ENCODE peak calls at places on chromosomes 4 and X, in eight cellular contexts. W is endothelial cell of umbilical vein, N is prostate gland, M is spleen, Y is vagina, G is H1, T is transverse colon, K is GM23338. F is an unnamed sample.

GRCh38 chrX:115561605-115562491 is 874 bp downstream of the PLS3 start:
- DNase-seq in W (peak; percentile 52), N (peak; percentile 10), M (no peak), Y (peak; percentile 85), G (peak; percentile 52), T (peak; percentile 21), K (peak; percentile 41), F (no peak)

GRCh38 chr4:75821966-75822365 is 80.3 kb downstream of the PPEF2 start:
- DNase-seq in W (no peak), N (peak; percentile 74), M (no peak), Y (no peak), G (no peak), T (no peak), K (no peak), F (no peak)

GRCh38 chr4:76950052-76950845 is 697 bp downstream of the SEPTIN11 start:
- DNase-seq in W (peak; percentile 45), N (peak; percentile 20), M (peak; percentile 88), Y (no peak), G (peak; percentile 68), T (peak; percentile 85), K (peak; percentile 35), F (no peak)

GRCh38 chrX:105451426-105451825 is 230.9 kb upstream of the TEX13A start:
- DNase-seq in W (no peak), N (no peak), M (no peak), Y (no peak), G (no peak), T (no peak), K (no peak), F (no peak)

GRCh38 chr4:1571986-1572385 is 112.1 kb downstream of the FAM53A start:
- DNase-seq in W (no peak), N (no peak), M (peak; percentile 66), Y (no peak), G (no peak), T (no peak), K (peak; percentile 65), F (no peak)

GRCh38 chr4:173177232-173177631 is 8.6 kb downstream of the GALNT7 start:
- DNase-seq in W (no peak), N (no peak), M (no peak), Y (no peak), G (no peak), T (no peak), K (no peak), F (no peak)

GRCh38 chr4:184755278-184755677 is 21.4 kb upstream of the CENPU start:
- DNase-seq in W (no peak), N (no peak), M (no peak), Y (no peak), G (no peak), T (no peak), K (no peak), F (no peak)

GRCh38 chrX:24149346-24150050 is at the start of gene ZFX:
- DNase-seq in W (peak; percentile 23), N (peak; percentile 9), M (peak; percentile 96), Y (no peak), G (peak; percentile 56), T (peak; percentile 82), K (no peak), F (no peak)

GRCh38 chr4:99202536-99202935 is 16.5 kb downstream of the ADH6 start:
- DNase-seq in W (no peak), N (no peak), M (no peak), Y (no peak), G (no peak), T (no peak), K (no peak), F (no peak)

GRCh38 chrX:18895157-18895952 is 88.6 kb downstream of the PHKA2 start:
- DNase-seq in W (no peak), N (peak; percentile 58), M (peak; percentile 62), Y (no peak), G (no peak), T (no peak), K (no peak), F (no peak)

GRCh38 chrX:103629295-103630170 is 758 bp downstream of the TCEAL1 start:
- DNase-seq in W (peak; percentile 78), N (peak; percentile 57), M (peak; percentile 83), Y (no peak), G (peak; percentile 67), T (peak; percentile 60), K (peak; percentile 79), F (peak; percentile 58)

GRCh38 chr4:41887821-41888699 is 47.2 kb upstream of the TMEM33 start:
- DNase-seq in W (peak; percentile 55), N (no peak), M (no peak), Y (no peak), G (no peak), T (peak; percentile 21), K (peak; percentile 65), F (no peak)

GRCh38 chrX:12975999-12976558 is 1.2 kb downstream of the TMSB4X start:
- DNase-seq in W (no peak), N (no peak), M (peak; percentile 89), Y (no peak), G (no peak), T (no peak), K (peak; percentile 44), F (no peak)

GRCh38 chr4:157220026-157220881 is at the start of gene GRIA2:
- DNase-seq in W (peak; percentile 69), N (no peak), M (peak; percentile 69), Y (no peak), G (peak; percentile 86), T (no peak), K (peak; percentile 78), F (no peak)

GRCh38 chr4:7863911-7864681 is 75.6 kb downstream of the AFAP1 start:
- DNase-seq in W (no peak), N (no peak), M (no peak), Y (no peak), G (no peak), T (no peak), K (no peak), F (no peak)

GRCh38 chr4:13642576-13642975 is 15.1 kb upstream of the BOD1L1 start:
- DNase-seq in W (no peak), N (no peak), M (no peak), Y (no peak), G (no peak), T (no peak), K (no peak), F (no peak)

GRCh38 chr4:187125062-187125461 is 401.4 kb upstream of the FAT1 start:
- DNase-seq in W (no peak), N (no peak), M (no peak), Y (no peak), G (no peak), T (no peak), K (no peak), F (no peak)

GRCh38 chrX:123487674-123488073 is 245.2 kb downstream of the THOC2 start:
- DNase-seq in W (no peak), N (no peak), M (no peak), Y (no peak), G (no peak), T (no peak), K (no peak), F (no peak)

GRCh38 chrX:152640039-152640818 is 2.5 kb downstream of the GABRQ start:
- DNase-seq in W (no peak), N (no peak), M (no peak), Y (peak; percentile 86), G (no peak), T (no peak), K (peak; percentile 10), F (no peak)

DNA sequence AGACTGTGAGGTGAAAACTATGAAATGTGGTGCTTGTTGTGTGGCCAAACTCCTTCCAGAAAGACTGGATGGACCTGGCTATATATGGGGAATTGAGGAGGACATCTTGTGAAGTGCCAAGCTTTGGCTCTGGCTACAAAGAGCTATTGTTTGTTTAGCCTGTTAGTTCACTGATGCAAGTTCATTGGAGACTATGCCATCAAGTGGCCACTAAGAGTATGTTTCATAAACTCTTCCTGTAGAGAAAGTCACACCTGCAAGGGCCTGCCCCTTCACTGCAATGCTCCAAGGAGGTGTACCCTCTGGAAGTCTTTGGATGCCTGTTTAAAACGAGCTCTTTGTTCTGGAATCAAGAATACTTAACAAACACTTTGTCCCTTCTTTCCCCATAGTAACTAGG is 382.0 kb downstream of the GABRG1 start:
- DNase-seq in W (no peak), N (no peak), M (no peak), Y (no peak), G (no peak), T (no peak), K (peak; percentile 54), F (no peak)
- TF ChIP-seq POLR2AphosphoS5 in W (no peak), N (no peak), M (no peak), Y (no peak), G (no peak), T (no peak), K (no peak), F (no peak)

DNA sequence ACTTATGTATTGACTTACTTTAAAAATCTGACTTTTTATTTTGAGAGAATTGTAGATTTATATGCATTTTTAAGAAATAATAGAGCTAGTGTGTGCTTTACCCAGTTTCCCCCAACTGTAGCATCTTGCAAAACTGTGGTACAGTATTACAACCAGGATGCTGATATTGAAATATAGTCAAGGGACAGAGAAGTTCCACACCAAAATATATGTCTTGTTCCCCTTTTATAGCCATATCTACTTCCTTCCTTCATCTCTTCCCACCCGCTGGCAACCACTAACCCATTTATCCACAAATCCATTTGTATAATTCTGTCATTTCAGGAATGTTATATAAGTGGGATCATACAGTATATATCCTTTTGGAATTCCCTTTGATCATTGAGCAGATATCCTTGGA is 16.8 kb downstream of the KDM6A start:
- DNase-seq in W (no peak), N (no peak), M (no peak), Y (no peak), G (no peak), T (no peak), K (no peak), F (no peak)
- TF ChIP-seq POLR2AphosphoS5 in W (no peak), N (no peak), M (no peak), Y (no peak), G (no peak), T (no peak), K (no peak), F (no peak)

GRCh38 chrX:107118322-107119147 is at the start of gene RBM41:
- DNase-seq in W (peak; percentile 83), N (peak; percentile 82), M (peak; percentile 91), Y (no peak), G (peak; percentile 59), T (peak; percentile 81), K (peak; percentile 77), F (peak; percentile 45)
- TF ChIP-seq POLR2AphosphoS5 in W (no peak), N (peak; percentile 68), M (no peak), Y (no peak), G (no peak), T (no peak), K (no peak), F (peak; percentile 24)

DNA sequence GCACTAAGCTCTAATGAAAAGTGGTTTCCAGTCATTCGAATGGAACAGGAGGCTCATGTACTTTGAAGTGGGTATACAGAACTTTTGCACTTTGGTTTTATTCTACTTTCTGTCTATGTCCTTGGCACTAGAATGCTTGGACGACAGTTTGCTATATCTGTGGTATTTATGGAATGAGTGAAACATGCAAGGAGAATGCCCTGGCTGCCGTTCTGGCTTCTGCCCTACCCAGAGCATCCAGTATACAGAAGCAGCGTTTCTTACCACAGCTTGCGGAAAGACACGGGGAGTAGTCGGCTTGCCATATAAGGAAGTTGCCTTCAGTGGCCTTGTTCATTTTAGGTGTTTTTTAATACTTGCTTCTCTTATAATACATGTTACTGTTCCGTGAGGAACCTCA is 98.0 kb downstream of the TBL1X start:
- DNase-seq in W (no peak), N (peak; percentile 20), M (no peak), Y (no peak), G (no peak), T (no peak), K (no peak), F (no peak)
- TF ChIP-seq POLR2AphosphoS5 in W (no peak), N (peak; percentile 40), M (no peak), Y (no peak), G (no peak), T (no peak), K (no peak), F (no peak)

GRCh38 chr4:85474818-85475630 is at the start of gene ARHGAP24:
- DNase-seq in W (peak; percentile 76), N (peak; percentile 81), M (peak; percentile 95), Y (peak; percentile 91), G (peak; percentile 82), T (peak; percentile 78), K (peak; percentile 95), F (no peak)
- TF ChIP-seq POLR2AphosphoS5 in W (no peak), N (peak; percentile 72), M (peak; percentile 85), Y (peak; percentile 75), G (no peak), T (peak; percentile 75), K (no peak), F (peak; percentile 78)

F was measured in Panc1.